ENCODE peak calls at places on chromosomes 2 and 18, in five cellular contexts. One of them, this sample, is unnamed.

GRCh38 chr2:118994172-118994700 is 52.2 kb downstream of the MARCO start:
- DNase-seq in NCI-H2029 treated with DMSO at 0.1 percent for 48 hours: no peak
- DNase-seq in cerebellum: no peak
- DNase-seq in sciatic nerve: no peak
- DNase-seq in skeletal muscle cell: no peak
- DNase-seq in this sample: no peak

GRCh38 chr2:24304098-24304497 is 56.2 kb downstream of the ITSN2 start:
- DNase-seq in skeletal muscle cell: peak
- DNase-seq in NCI-H2029 treated with DMSO at 0.1 percent for 48 hours: no peak
- DNase-seq in sciatic nerve: peak
- DNase-seq in cerebellum: no peak
- DNase-seq in this sample: no peak

GRCh38 chr2:66134113-66134730 is 300.7 kb upstream of the MEIS1 start:
- DNase-seq in cerebellum: no peak
- DNase-seq in NCI-H2029 treated with DMSO at 0.1 percent for 48 hours: no peak
- DNase-seq in skeletal muscle cell: no peak
- DNase-seq in sciatic nerve: no peak
- DNase-seq in this sample: no peak

GRCh38 chr2:235560345-235560744 is 66.5 kb downstream of the AGAP1 start:
- DNase-seq in sciatic nerve: no peak
- DNase-seq in skeletal muscle cell: no peak
- DNase-seq in cerebellum: no peak
- DNase-seq in NCI-H2029 treated with DMSO at 0.1 percent for 48 hours: no peak
- DNase-seq in this sample: no peak

GRCh38 chr2:171583566-171583965 is 61.3 kb downstream of the CYBRD1 start:
- DNase-seq in skeletal muscle cell: no peak
- DNase-seq in cerebellum: no peak
- DNase-seq in NCI-H2029 treated with DMSO at 0.1 percent for 48 hours: no peak
- DNase-seq in sciatic nerve: no peak
- DNase-seq in this sample: no peak

GRCh38 chr2:197893403-197894177 is 89.2 kb downstream of the PLCL1 start:
- DNase-seq in NCI-H2029 treated with DMSO at 0.1 percent for 48 hours: no peak
- DNase-seq in cerebellum: no peak
- DNase-seq in skeletal muscle cell: no peak
- DNase-seq in sciatic nerve: no peak
- DNase-seq in this sample: no peak

GRCh38 chr2:71801969-71802368 is 345.7 kb downstream of the CYP26B1 start:
- DNase-seq in sciatic nerve: peak
- DNase-seq in NCI-H2029 treated with DMSO at 0.1 percent for 48 hours: no peak
- DNase-seq in cerebellum: peak
- DNase-seq in skeletal muscle cell: no peak
- DNase-seq in this sample: no peak

GRCh38 chr2:120990451-120990871 is 254.8 kb downstream of the GLI2 start:
- DNase-seq in NCI-H2029 treated with DMSO at 0.1 percent for 48 hours: no peak
- DNase-seq in sciatic nerve: no peak
- DNase-seq in skeletal muscle cell: peak
- DNase-seq in cerebellum: no peak
- DNase-seq in this sample: no peak

GRCh38 chr2:96205888-96206287 is 2.7 kb downstream of the STARD7 start:
- DNase-seq in NCI-H2029 treated with DMSO at 0.1 percent for 48 hours: no peak
- DNase-seq in sciatic nerve: no peak
- DNase-seq in skeletal muscle cell: no peak
- DNase-seq in cerebellum: no peak
- DNase-seq in this sample: no peak

GRCh38 chr18:24497052-24497754 is 36.8 kb downstream of the HRH4 start:
- DNase-seq in NCI-H2029 treated with DMSO at 0.1 percent for 48 hours: no peak
- DNase-seq in sciatic nerve: no peak
- DNase-seq in cerebellum: peak
- DNase-seq in skeletal muscle cell: peak
- DNase-seq in this sample: no peak

GRCh38 chr2:102267774-102268173 is 43.6 kb upstream of the IL1RL1 start:
- DNase-seq in sciatic nerve: no peak
- DNase-seq in cerebellum: no peak
- DNase-seq in NCI-H2029 treated with DMSO at 0.1 percent for 48 hours: no peak
- DNase-seq in skeletal muscle cell: no peak
- DNase-seq in this sample: no peak

GRCh38 chr2:86518498-86518897 is 44.7 kb downstream of the CHMP3 start:
- DNase-seq in sciatic nerve: no peak
- DNase-seq in NCI-H2029 treated with DMSO at 0.1 percent for 48 hours: no peak
- DNase-seq in cerebellum: peak
- DNase-seq in skeletal muscle cell: no peak
- DNase-seq in this sample: no peak

GRCh38 chr2:150047731-150048130 is 439.7 kb downstream of the RND3 start:
- DNase-seq in cerebellum: no peak
- DNase-seq in sciatic nerve: no peak
- DNase-seq in skeletal muscle cell: no peak
- DNase-seq in NCI-H2029 treated with DMSO at 0.1 percent for 48 hours: no peak
- DNase-seq in this sample: no peak

This sample was measured in effector memory CD4-positive, alpha-beta T cell.